ENCODE peak calls at places on chromosomes 16 and 17, in six cellular contexts. Q, H, Y, B, A and C are unnamed samples.
A peak's percentile ranks its signal among the peaks of the same experiment; 100 is the strongest.

GRCh38 chr17:37488607-37489196 is 989 bp upstream of the DUSP14 start:
- DNase-seq in Q (no peak), H (peak; percentile 98), Y (peak; percentile 91), B (no peak), A (peak; percentile 66), C (peak; percentile 89)

GRCh38 chr17:45127209-45127582 is 5.1 kb downstream of the PLCD3 start:
- DNase-seq in Q (no peak), H (no peak), Y (no peak), B (no peak), A (no peak), C (no peak)

GRCh38 chr16:397135-397661 is at the start of gene NME4:
- DNase-seq in Q (no peak), H (peak; percentile 79), Y (peak; percentile 57), B (no peak), A (no peak), C (no peak)

GRCh38 chr17:69175812-69176517 is 34.3 kb upstream of the ABCA6 start:
- DNase-seq in Q (no peak), H (no peak), Y (no peak), B (no peak), A (no peak), C (peak; percentile 72)

GRCh38 chr16:49274936-49275730 is 6.5 kb downstream of the CBLN1 start:
- DNase-seq in Q (no peak), H (no peak), Y (no peak), B (no peak), A (no peak), C (no peak)

GRCh38 chr16:29107299-29107698 is 122.4 kb downstream of the LAT start:
- DNase-seq in Q (no peak), H (no peak), Y (peak; percentile 76), B (no peak), A (no peak), C (no peak)

GRCh38 chr17:10606110-10606509 is 51.0 kb downstream of the MYH3 start:
- DNase-seq in Q (no peak), H (no peak), Y (no peak), B (no peak), A (no peak), C (no peak)

GRCh38 chr17:9908649-9909042 is 3.6 kb upstream of the RCVRN start:
- DNase-seq in Q (no peak), H (no peak), Y (no peak), B (no peak), A (no peak), C (no peak)

GRCh38 chr17:29158515-29159275 is 21.5 kb downstream of the MYO18A start:
- DNase-seq in Q (no peak), H (no peak), Y (no peak), B (no peak), A (no peak), C (no peak)

GRCh38 chr16:72637306-72637705 is 410.6 kb downstream of the ZFHX3 start:
- DNase-seq in Q (no peak), H (no peak), Y (no peak), B (no peak), A (no peak), C (peak; percentile 62)